ENCODE peak calls at places on chromosomes 16 and 17, in five cellular contexts. J is cardiac fibroblast, Z is aorta, X is H7, Q is GM06990. I is an unnamed sample.

GRCh38 chr16:28951410-28951943 is 740 bp downstream of the NFATC2IP start:
- DNase-seq in J (no peak), Z (no peak), X (no peak), Q (no peak), I (peak; percentile 35)

GRCh38 chr17:58330997-58331814 is 2.6 kb upstream of the TSPOAP1 start:
- DNase-seq in J (no peak), Z (peak; percentile 74), X (peak; percentile 62), Q (peak; percentile 82), I (no peak)

GRCh38 chr16:51569204-51569911 is 418.3 kb upstream of the SALL1 start:
- DNase-seq in J (peak; percentile 44), Z (no peak), X (no peak), Q (no peak), I (no peak)

GRCh38 chr16:1741553-1742165 is 29.7 kb downstream of the NME3 start:
- DNase-seq in J (no peak), Z (no peak), X (no peak), Q (no peak), I (no peak)

GRCh38 chr16:64165368-64165767 is 956.5 kb downstream of the CDH11 start:
- DNase-seq in J (no peak), Z (no peak), X (no peak), Q (no peak), I (no peak)

GRCh38 chr17:67865438-67865837 is 40.1 kb downstream of the BPTF start:
- DNase-seq in J (no peak), Z (no peak), X (no peak), Q (no peak), I (no peak)

GRCh38 chr16:5603836-5604235 is 506.2 kb upstream of the EEF2KMT start:
- DNase-seq in J (no peak), Z (no peak), X (no peak), Q (no peak), I (no peak)

GRCh38 chr17:70181866-70182265 is 12.5 kb downstream of the KCNJ2 start:
- DNase-seq in J (peak; percentile 36), Z (no peak), X (no peak), Q (no peak), I (no peak)

GRCh38 chr17:44832821-44833220 is 2.7 kb upstream of the GJC1 start:
- DNase-seq in J (no peak), Z (no peak), X (no peak), Q (no peak), I (no peak)

GRCh38 chr17:76420356-76421053 is 32.4 kb downstream of the UBE2O start:
- DNase-seq in J (no peak), Z (peak; percentile 45), X (no peak), Q (no peak), I (no peak)

GRCh38 chr17:78883090-78883532 is 19.9 kb downstream of the CEP295NL start:
- DNase-seq in J (peak; percentile 91), Z (peak; percentile 93), X (no peak), Q (no peak), I (no peak)

GRCh38 chr17:2392252-2393183 is 8.3 kb downstream of the MNT start:
- DNase-seq in J (peak; percentile 93), Z (peak; percentile 98), X (peak; percentile 99), Q (peak; percentile 96), I (peak; percentile 99)

GRCh38 chr16:70573451-70574121 is 50.0 kb downstream of the SF3B3 start:
- DNase-seq in J (peak; percentile 98), Z (no peak), X (no peak), Q (no peak), I (no peak)

GRCh38 chr16:48537275-48537674 is 72.7 kb downstream of the N4BP1 start:
- DNase-seq in J (no peak), Z (no peak), X (peak; percentile 30), Q (no peak), I (no peak)

GRCh38 chr17:32875904-32876413 is 965 bp downstream of the MYO1D start:
- DNase-seq in J (peak; percentile 55), Z (no peak), X (no peak), Q (no peak), I (no peak)

GRCh38 chr16:81885976-81886586 is 107.0 kb downstream of the PLCG2 start:
- DNase-seq in J (peak; percentile 51), Z (no peak), X (peak; percentile 87), Q (no peak), I (no peak)

GRCh38 chr16:56242740-56243139 is 51.5 kb downstream of the GNAO1 start:
- DNase-seq in J (no peak), Z (no peak), X (no peak), Q (no peak), I (no peak)

GRCh38 chr17:73983623-73984410 is 219.7 kb upstream of the RPL38 start:
- DNase-seq in J (no peak), Z (no peak), X (peak; percentile 37), Q (no peak), I (no peak)

GRCh38 chr17:66727634-66728570 is 107.0 kb upstream of the CACNG5 start:
- DNase-seq in J (peak; percentile 61), Z (no peak), X (peak; percentile 82), Q (peak; percentile 27), I (no peak)

GRCh38 chr16:57632568-57632967 is 4.1 kb downstream of the ADGRG1 start:
- DNase-seq in J (no peak), Z (no peak), X (no peak), Q (no peak), I (no peak)
- H3K4me3 ChIP-seq in J (no peak overlapping the region), Z (no peak overlapping the region), X (no peak overlapping the region), Q (no peak overlapping the region), I (no peak overlapping the region)

DNA sequence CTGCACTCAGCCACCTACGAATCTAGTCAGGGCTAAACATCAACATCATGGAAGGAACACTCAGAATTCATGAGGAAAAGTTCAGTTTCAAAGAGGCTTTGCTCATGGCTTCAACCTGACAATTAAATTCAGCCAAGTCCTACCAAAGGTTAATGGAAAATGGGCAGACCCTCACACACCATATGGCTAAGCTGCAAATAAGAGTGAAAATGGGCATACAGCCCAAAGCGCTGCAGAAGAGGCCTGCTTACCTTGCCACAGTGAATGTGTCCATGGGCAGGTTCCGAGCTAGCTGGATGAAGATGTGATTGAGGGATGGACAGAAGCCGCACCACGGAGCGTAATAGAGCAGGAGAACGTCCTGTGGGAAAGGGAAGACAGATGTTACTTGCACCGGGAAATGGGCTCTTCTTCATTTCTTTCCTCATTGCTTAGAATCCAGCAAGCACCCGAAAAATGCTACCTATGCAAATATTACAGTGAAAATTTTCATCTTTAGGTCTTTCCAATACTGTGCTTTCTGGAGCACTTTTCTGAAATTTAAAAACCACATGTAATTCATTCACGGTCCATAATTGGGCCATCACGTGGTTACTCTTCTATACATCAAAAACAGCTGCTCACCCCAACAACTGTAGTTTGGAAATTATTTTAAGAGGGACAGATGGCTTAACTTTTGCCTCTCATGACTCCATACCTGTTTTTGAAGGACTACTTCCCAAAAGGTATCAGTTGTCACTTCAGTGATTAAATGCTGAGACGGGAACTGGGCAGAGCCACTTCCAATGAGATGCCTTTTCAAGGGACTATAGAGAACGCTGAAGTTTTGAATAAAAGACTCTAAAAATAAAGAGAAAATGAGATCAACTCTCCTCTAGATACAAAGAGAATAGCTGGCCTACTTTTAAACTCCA is 19.6 kb downstream of the SNN start:
- DNase-seq in J (no peak), Z (no peak), X (no peak), Q (no peak), I (no peak)
- H3K4me3 ChIP-seq in J (no peak overlapping the region), Z (no peak overlapping the region), X (no peak overlapping the region), Q (no peak overlapping the region), I (no peak overlapping the region)

DNA sequence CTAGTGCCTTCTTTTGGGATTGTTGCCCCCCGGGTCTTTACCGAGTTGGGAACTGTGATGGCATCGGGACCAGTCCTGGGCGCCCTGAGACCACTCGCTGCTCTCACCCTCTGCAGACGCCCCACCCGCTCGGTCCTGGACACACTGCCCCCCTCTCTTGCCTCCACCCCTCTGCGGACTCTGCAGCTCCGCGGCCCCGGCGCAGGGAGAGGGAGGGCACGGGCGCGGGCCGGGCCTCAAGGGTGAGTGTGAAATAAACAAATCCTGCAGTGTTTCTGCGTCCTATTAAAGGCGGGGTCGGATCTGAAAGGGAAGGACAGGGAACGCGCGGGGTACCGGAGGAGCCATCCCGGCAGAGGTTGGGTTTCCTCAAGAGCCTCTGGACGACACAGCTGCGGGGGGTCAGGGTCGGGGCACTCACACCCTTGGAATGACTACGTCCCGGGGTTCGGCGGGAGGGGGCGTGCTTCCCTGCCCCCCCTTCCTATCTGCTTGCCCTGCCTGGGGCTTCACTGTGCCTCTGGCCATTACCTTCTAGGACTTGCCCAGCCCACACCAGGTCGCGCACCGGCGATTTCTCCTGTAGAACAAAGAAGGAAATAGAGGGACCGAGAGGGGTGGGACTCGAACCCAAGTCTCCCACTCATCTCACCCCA is 514 bp upstream of the HSF4 start:
- DNase-seq in J (no peak), Z (no peak), X (peak; percentile 76), Q (no peak), I (no peak)
- H3K4me3 ChIP-seq in J (peak overlapping the region; percentile 18), Z (no peak overlapping the region), X (peak overlapping the region; percentile 43), Q (no peak overlapping the region), I (peak overlapping the region; percentile 19)

GRCh38 chr16:8589293-8590160 is 784 bp downstream of the TMEM114 start:
- DNase-seq in J (no peak), Z (no peak), X (peak; percentile 87), Q (no peak), I (no peak)
- H3K4me3 ChIP-seq in J (no peak overlapping the region), Z (peak overlapping the region; percentile 5), X (peak overlapping the region; percentile 50), Q (no peak overlapping the region), I (no peak overlapping the region)

DNA sequence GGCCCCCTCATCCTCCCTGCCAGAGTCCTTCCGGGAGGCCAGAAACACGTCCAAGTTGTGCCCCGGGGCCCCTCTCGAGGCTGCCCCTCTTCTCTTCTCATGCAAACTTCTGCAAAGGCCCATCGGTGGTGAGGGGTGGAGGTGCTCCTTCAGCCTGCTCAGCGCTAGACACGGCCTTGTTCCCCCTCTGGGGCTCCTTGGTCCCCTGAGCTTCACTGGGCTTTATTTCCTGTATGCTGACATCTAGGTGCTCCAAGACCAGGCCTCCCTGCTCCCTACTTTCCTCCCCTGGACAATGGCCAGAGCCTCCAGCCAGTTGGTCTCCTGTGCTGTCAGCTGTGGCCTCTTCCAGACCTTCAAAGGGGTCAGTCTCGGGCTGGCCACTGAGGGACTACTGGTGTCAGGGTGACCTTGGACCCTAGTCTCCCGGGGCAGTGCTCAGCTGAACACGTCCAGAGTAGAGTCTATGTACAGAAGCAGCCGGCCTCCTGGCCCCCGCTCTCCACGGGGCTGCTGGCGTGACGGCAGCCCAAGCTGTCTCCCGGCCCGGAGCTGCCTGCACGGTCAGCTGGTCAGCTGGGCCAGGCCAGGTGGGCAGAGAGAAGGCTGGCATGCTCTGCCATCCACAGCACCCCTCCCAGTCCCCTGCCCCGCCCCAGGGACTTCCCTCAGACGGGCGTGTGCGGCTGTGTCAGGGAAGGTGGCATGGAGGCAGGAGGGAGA is 1.7 kb upstream of the PRR35 start:
- DNase-seq in J (no peak), Z (no peak), X (peak; percentile 75), Q (no peak), I (no peak)
- H3K4me3 ChIP-seq in J (no peak overlapping the region), Z (no peak overlapping the region), X (no peak overlapping the region), Q (no peak overlapping the region), I (no peak overlapping the region)

GRCh38 chr17:29138184-29138955 is 41.8 kb downstream of the MYO18A start:
- DNase-seq in J (no peak), Z (no peak), X (no peak), Q (no peak), I (peak; percentile 44)

GRCh38 chr17:29140051-29140582 is 40.1 kb downstream of the MYO18A start:
- DNase-seq in J (peak; percentile 68), Z (peak; percentile 97), X (peak; percentile 92), Q (peak; percentile 83), I (peak; percentile 81)

GRCh38 chr17:29136998-29137730 is 43.0 kb downstream of the MYO18A start:
- DNase-seq in J (peak; percentile 69), Z (no peak), X (no peak), Q (no peak), I (no peak)

GRCh38 chr17:29140631-29141483 is 39.3 kb downstream of the MYO18A start:
- DNase-seq in J (no peak), Z (no peak), X (peak; percentile 48), Q (peak; percentile 56), I (peak; percentile 66)

GRCh38 chr17:29138991-29139682 is 41.1 kb downstream of the MYO18A start:
- DNase-seq in J (no peak), Z (no peak), X (no peak), Q (peak; percentile 62), I (no peak)
- H3K4me3 ChIP-seq in J (no peak overlapping the region), Z (no peak overlapping the region), X (no peak overlapping the region), Q (peak overlapping the region; percentile 62), I (peak overlapping the region; percentile 73)